ENCODE peak calls at places on chromosomes 6 and 20, in seven cellular contexts. One of them, this sample, is unnamed.

GRCh38 chr20:54549523-54550326 is 74.3 kb downstream of the DOK5 start:
- DNase-seq in NCI-H774: no peak
- DNase-seq in NCI-H1092 treated with DMSO at 0.1 percent for 48 hours: no peak
- DNase-seq in islet precursor cell: no peak
- DNase-seq in GM23338: no peak
- DNase-seq in GM19239: no peak
- DNase-seq in stimulated activated CD8-positive, alpha-beta memory T cell treated with anti-CD3 and anti-CD28 coated beads, Interleukin-7, amount 100 ng/mL, for 1 hour: no peak
- DNase-seq in this sample: no peak

GRCh38 chr20:4014031-4014474 is 1.3 kb downstream of the RNF24 start:
- DNase-seq in NCI-H774: peak; percentile 57
- DNase-seq in NCI-H1092 treated with DMSO at 0.1 percent for 48 hours: peak; percentile 90
- DNase-seq in GM19239: no peak
- DNase-seq in GM23338: peak; percentile 33
- DNase-seq in islet precursor cell: peak; percentile 80
- DNase-seq in stimulated activated CD8-positive, alpha-beta memory T cell treated with anti-CD3 and anti-CD28 coated beads, Interleukin-7, amount 100 ng/mL, for 1 hour: no peak
- DNase-seq in this sample: no peak

GRCh38 chr20:33653218-33653899 is 8.8 kb upstream of the C20orf144 start:
- DNase-seq in islet precursor cell: peak; percentile 86
- DNase-seq in GM19239: peak; percentile 75
- DNase-seq in stimulated activated CD8-positive, alpha-beta memory T cell treated with anti-CD3 and anti-CD28 coated beads, Interleukin-7, amount 100 ng/mL, for 1 hour: peak; percentile 27
- DNase-seq in NCI-H774: peak; percentile 54
- DNase-seq in NCI-H1092 treated with DMSO at 0.1 percent for 48 hours: peak; percentile 89
- DNase-seq in GM23338: peak; percentile 90
- DNase-seq in this sample: peak; percentile 73

GRCh38 chr6:37667050-37667814 is 30.5 kb downstream of the MDGA1 start:
- DNase-seq in NCI-H1092 treated with DMSO at 0.1 percent for 48 hours: no peak
- DNase-seq in GM19239: no peak
- DNase-seq in islet precursor cell: no peak
- DNase-seq in NCI-H774: no peak
- DNase-seq in stimulated activated CD8-positive, alpha-beta memory T cell treated with anti-CD3 and anti-CD28 coated beads, Interleukin-7, amount 100 ng/mL, for 1 hour: no peak
- DNase-seq in GM23338: no peak
- DNase-seq in this sample: no peak

GRCh38 chr20:52888096-52888495 is 84.1 kb upstream of the TSHZ2 start:
- DNase-seq in NCI-H774: no peak
- DNase-seq in stimulated activated CD8-positive, alpha-beta memory T cell treated with anti-CD3 and anti-CD28 coated beads, Interleukin-7, amount 100 ng/mL, for 1 hour: no peak
- DNase-seq in GM19239: no peak
- DNase-seq in NCI-H1092 treated with DMSO at 0.1 percent for 48 hours: no peak
- DNase-seq in GM23338: no peak
- DNase-seq in islet precursor cell: no peak
- DNase-seq in this sample: no peak

GRCh38 chr6:45959534-45960195 is 56.0 kb downstream of the CLIC5 start:
- DNase-seq in stimulated activated CD8-positive, alpha-beta memory T cell treated with anti-CD3 and anti-CD28 coated beads, Interleukin-7, amount 100 ng/mL, for 1 hour: no peak
- DNase-seq in GM19239: no peak
- DNase-seq in NCI-H774: peak; percentile 77
- DNase-seq in NCI-H1092 treated with DMSO at 0.1 percent for 48 hours: peak; percentile 38
- DNase-seq in islet precursor cell: no peak
- DNase-seq in GM23338: no peak
- DNase-seq in this sample: no peak

GRCh38 chr6:71082033-71082620 is 125.3 kb upstream of the B3GAT2 start:
- DNase-seq in NCI-H774: no peak
- DNase-seq in NCI-H1092 treated with DMSO at 0.1 percent for 48 hours: no peak
- DNase-seq in stimulated activated CD8-positive, alpha-beta memory T cell treated with anti-CD3 and anti-CD28 coated beads, Interleukin-7, amount 100 ng/mL, for 1 hour: no peak
- DNase-seq in islet precursor cell: no peak
- DNase-seq in GM19239: no peak
- DNase-seq in GM23338: no peak
- DNase-seq in this sample: no peak

GRCh38 chr6:88473622-88474021 is 307.5 kb upstream of the CNR1 start:
- DNase-seq in NCI-H774: no peak
- DNase-seq in GM19239: no peak
- DNase-seq in stimulated activated CD8-positive, alpha-beta memory T cell treated with anti-CD3 and anti-CD28 coated beads, Interleukin-7, amount 100 ng/mL, for 1 hour: no peak
- DNase-seq in GM23338: no peak
- DNase-seq in NCI-H1092 treated with DMSO at 0.1 percent for 48 hours: no peak
- DNase-seq in islet precursor cell: no peak
- DNase-seq in this sample: no peak

GRCh38 chr20:54078296-54078695 is 7.9 kb upstream of the BCAS1 start:
- DNase-seq in stimulated activated CD8-positive, alpha-beta memory T cell treated with anti-CD3 and anti-CD28 coated beads, Interleukin-7, amount 100 ng/mL, for 1 hour: no peak
- DNase-seq in NCI-H774: no peak
- DNase-seq in NCI-H1092 treated with DMSO at 0.1 percent for 48 hours: no peak
- DNase-seq in islet precursor cell: no peak
- DNase-seq in GM23338: no peak
- DNase-seq in GM19239: peak; percentile 46
- DNase-seq in this sample: no peak

GRCh38 chr6:35181933-35182612 is 31.7 kb upstream of the SCUBE3 start:
- DNase-seq in NCI-H1092 treated with DMSO at 0.1 percent for 48 hours: no peak
- DNase-seq in islet precursor cell: peak; percentile 83
- DNase-seq in NCI-H774: no peak
- DNase-seq in GM23338: peak; percentile 73
- DNase-seq in GM19239: no peak
- DNase-seq in stimulated activated CD8-positive, alpha-beta memory T cell treated with anti-CD3 and anti-CD28 coated beads, Interleukin-7, amount 100 ng/mL, for 1 hour: no peak
- DNase-seq in this sample: no peak

GRCh38 chr20:859661-860294 is 26.3 kb downstream of the FAM110A start:
- DNase-seq in GM19239: no peak
- DNase-seq in NCI-H1092 treated with DMSO at 0.1 percent for 48 hours: no peak
- DNase-seq in NCI-H774: no peak
- DNase-seq in GM23338: no peak
- DNase-seq in stimulated activated CD8-positive, alpha-beta memory T cell treated with anti-CD3 and anti-CD28 coated beads, Interleukin-7, amount 100 ng/mL, for 1 hour: no peak
- DNase-seq in islet precursor cell: no peak
- DNase-seq in this sample: no peak

GRCh38 chr6:6736753-6737654 is 148.5 kb downstream of the LY86 start:
- DNase-seq in NCI-H774: no peak
- DNase-seq in GM19239: no peak
- DNase-seq in GM23338: peak; percentile 88
- DNase-seq in NCI-H1092 treated with DMSO at 0.1 percent for 48 hours: no peak
- DNase-seq in stimulated activated CD8-positive, alpha-beta memory T cell treated with anti-CD3 and anti-CD28 coated beads, Interleukin-7, amount 100 ng/mL, for 1 hour: no peak
- DNase-seq in islet precursor cell: no peak
- DNase-seq in this sample: peak; percentile 55

GRCh38 chr6:32393660-32394420 is 13.1 kb downstream of the BTNL2 start:
- DNase-seq in stimulated activated CD8-positive, alpha-beta memory T cell treated with anti-CD3 and anti-CD28 coated beads, Interleukin-7, amount 100 ng/mL, for 1 hour: no peak
- DNase-seq in islet precursor cell: no peak
- DNase-seq in GM19239: no peak
- DNase-seq in GM23338: no peak
- DNase-seq in NCI-H1092 treated with DMSO at 0.1 percent for 48 hours: no peak
- DNase-seq in NCI-H774: no peak
- DNase-seq in this sample: no peak

This sample was measured in GM12891.